ENCODE peak calls at places on chromosomes 13 and 19, in five cellular contexts. U is left ventricle myocardium inferior; X is psoas muscle; T is effector memory CD4-positive, alpha-beta T cell; A is IMR-90. L is an unnamed sample. For H3K9me3, the result is how much of the 10 kb centered on the place peaks cover.

GRCh38 chr19:55210120-55210493 is 806 bp upstream of the PTPRH start:
- DNase-seq in A (peak), T (no peak), U (no peak), X (no peak), L (no peak)

GRCh38 chr19:6654347-6655310 is 15.3 kb downstream of the TNFSF14 start:
- DNase-seq in T (peak), X (no peak), A (no peak), U (no peak), L (peak)

GRCh38 chr19:37594982-37595382 is 306 bp downstream of the ZNF540 start:
- DNase-seq in U (peak), A (peak), X (peak), T (peak), L (no peak)

GRCh38 chr13:82800391-82800790 is 1081.9 kb downstream of the SLITRK1 start:
- DNase-seq in A (no peak), U (no peak), T (no peak), X (no peak), L (no peak)

GRCh38 chr13:29684441-29684840 is 89.0 kb upstream of the SLC7A1 start:
- DNase-seq in X (no peak), U (no peak), T (no peak), A (peak), L (no peak)

GRCh38 chr13:59877933-59878332 is 285.8 kb downstream of the DIAPH3 start:
- DNase-seq in X (no peak), T (no peak), U (no peak), A (peak), L (no peak)

GRCh38 chr19:13764821-13765394 is 586 bp downstream of the MRI1 start:
- DNase-seq in A (no peak), T (no peak), U (peak), X (peak), L (no peak)

GRCh38 chr13:41554180-41554579 is 96.8 kb downstream of the RGCC start:
- DNase-seq in A (no peak), X (no peak), U (no peak), T (no peak), L (no peak)

GRCh38 chr19:10290876-10291553 is 1.3 kb downstream of the ICAM5 start:
- DNase-seq in U (peak), A (peak), T (peak), X (no peak), L (peak)

GRCh38 chr19:51354103-51354741 is 12.0 kb downstream of the ETFB start:
- DNase-seq in T (no peak), X (no peak), U (no peak), A (no peak), L (no peak)

GRCh38 chr19:2048104-2048958 is 2.7 kb downstream of the MKNK2 start:
- DNase-seq in X (no peak), U (no peak), A (no peak), T (no peak), L (no peak)
- H3K4me3 ChIP-seq in X (peak), U (peak), A (no peak), T (peak), L (peak)

DNA sequence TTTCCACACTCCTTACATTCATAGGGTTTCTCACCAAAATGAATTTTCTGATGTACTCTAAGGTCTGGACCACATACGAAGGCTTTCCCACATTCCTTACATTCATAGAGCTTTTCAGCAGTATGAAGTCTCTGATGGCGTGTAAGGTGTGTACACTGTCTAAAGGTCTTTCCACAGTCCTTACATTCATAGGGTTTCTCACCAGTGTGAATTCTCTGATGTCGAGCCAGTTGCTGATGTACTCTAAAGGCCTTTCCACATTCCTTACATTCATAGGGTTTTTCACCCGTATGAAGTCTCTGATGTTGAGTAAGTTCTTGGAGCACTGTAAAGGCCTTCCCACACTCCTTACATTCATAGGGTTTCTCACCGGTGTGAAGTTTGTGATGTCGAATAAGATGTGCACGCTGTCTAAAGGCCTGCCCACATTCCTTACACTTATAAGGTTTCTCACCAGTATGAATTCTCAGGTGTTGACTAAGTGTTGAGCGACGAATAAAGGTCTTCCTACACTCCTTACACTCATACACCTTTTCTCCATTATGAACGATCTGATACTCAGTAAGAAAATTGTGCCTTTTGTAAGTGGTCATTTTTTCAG is 38.1 kb downstream of the ZFP14 start:
- DNase-seq in T (no peak), A (no peak), X (no peak), U (no peak), L (no peak)
- H3K9me3 ChIP-seq in T (under half), A (under half), X (half or more), U (half or more), L (half or more)

DNA sequence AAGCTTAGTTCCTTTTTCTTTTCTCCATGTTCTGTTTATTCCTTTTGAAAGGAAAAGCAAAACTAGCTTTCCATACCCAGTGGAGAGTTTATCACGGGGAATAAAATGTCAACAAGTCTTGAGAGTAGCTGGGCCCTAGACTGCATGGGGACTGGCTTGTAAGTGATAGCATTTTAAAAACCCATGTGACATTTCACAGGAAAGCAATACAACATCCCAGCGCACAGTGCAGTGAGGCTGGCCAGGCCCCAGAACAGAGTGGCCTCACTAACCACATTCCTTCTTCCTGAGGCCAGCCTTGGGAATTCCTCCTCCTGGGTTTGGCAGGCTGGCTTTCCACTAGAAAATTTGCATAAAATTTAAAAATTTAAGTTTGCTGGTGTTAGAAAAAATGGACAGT is 149.7 kb downstream of the DLEU7 start:
- DNase-seq in U (peak), A (no peak), T (no peak), X (no peak), L (no peak)
- H3K4me3 ChIP-seq in U (peak), A (no peak), T (no peak), X (no peak), L (no peak)

DNA sequence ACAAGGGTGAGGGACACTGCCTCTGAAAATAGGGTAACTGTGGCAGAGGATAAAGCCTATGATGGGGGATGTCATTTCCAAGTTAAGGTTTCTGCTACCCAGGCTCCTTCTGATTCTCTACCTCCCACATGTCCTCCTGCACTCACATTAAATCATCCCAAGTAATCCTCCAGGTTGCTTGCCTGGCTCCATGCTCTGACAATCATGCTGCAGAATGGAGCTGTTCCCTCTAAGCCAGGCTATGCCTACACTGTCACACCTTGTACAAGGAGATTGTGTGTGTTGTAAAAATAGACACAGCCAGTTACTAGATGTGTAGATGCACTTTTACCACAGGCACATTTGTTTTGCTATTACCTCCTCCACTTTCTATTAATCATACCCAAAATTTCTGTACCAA is 8.0 kb downstream of the ZNF416 start:
- DNase-seq in T (no peak), U (no peak), X (no peak), A (no peak), L (no peak)
- H3K9me3 ChIP-seq in T (half or more), U (half or more), X (half or more), A (half or more), L (half or more)

GRCh38 chr13:113121928-113122420 is 625 bp upstream of the F10 start:
- DNase-seq in A (no peak), U (no peak), X (no peak), T (no peak), L (no peak)
- H3K4me3 ChIP-seq in A (no peak), U (peak), X (no peak), T (no peak), L (no peak)

GRCh38 chr13:86838411-86839120 is 832.6 kb upstream of the SLITRK5 start:
- DNase-seq in U (no peak), T (no peak), A (no peak), X (no peak), L (no peak)
- H3K9me3 ChIP-seq in U (under half), T (under half), A (under half), X (under half), L (under half)

GRCh38 chr19:23571175-23571574 is 115.8 kb downstream of the ZNF675 start:
- DNase-seq in A (no peak), U (no peak), T (no peak), X (no peak), L (no peak)
- H3K4me3 ChIP-seq in A (no peak), U (no peak), T (no peak), X (no peak), L (no peak)

GRCh38 chr19:57870225-57870624 is 18.6 kb downstream of the ZNF814 start:
- DNase-seq in U (no peak), A (no peak), X (no peak), T (no peak), L (no peak)
- H3K9me3 ChIP-seq in U (half or more), A (half or more), X (half or more), T (half or more), L (half or more)